ENCODE peak calls at places on chromosomes 11 and 22, in ten cellular contexts. One of them, this sample, is unnamed.

GRCh38 chr22:40898850-40899357 is 37.0 kb upstream of the DNAJB7 start:
- DNase-seq in SJSA1: peak
- DNase-seq in Caki2: peak
- DNase-seq in AG04450: peak
- DNase-seq in putamen: peak
- DNase-seq in cardiac muscle cell: peak
- DNase-seq in stimulated activated CD4-positive, alpha-beta T cell treated with anti-CD3 and anti-CD28 coated beads, Interleukin-12 subunit alpha, Interleukin-12 subunit beta, amount 100 ng/mL, for 48 hours: no peak
- DNase-seq in fibroblast of lung: peak
- DNase-seq in AG10803: peak
- DNase-seq in WERI-Rb-1: no peak
- DNase-seq in this sample: peak

GRCh38 chr11:69817265-69818236 is 1.7 kb downstream of the FGF3 start:
- DNase-seq in AG10803: no peak
- DNase-seq in Caki2: no peak
- DNase-seq in fibroblast of lung: no peak
- DNase-seq in WERI-Rb-1: peak
- DNase-seq in cardiac muscle cell: peak
- DNase-seq in stimulated activated CD4-positive, alpha-beta T cell treated with anti-CD3 and anti-CD28 coated beads, Interleukin-12 subunit alpha, Interleukin-12 subunit beta, amount 100 ng/mL, for 48 hours: no peak
- DNase-seq in SJSA1: peak
- DNase-seq in AG04450: no peak
- DNase-seq in putamen: no peak
- DNase-seq in this sample: no peak

GRCh38 chr11:93481696-93482095 is 61.5 kb downstream of the SMCO4 start:
- DNase-seq in WERI-Rb-1: no peak
- DNase-seq in Caki2: no peak
- DNase-seq in AG10803: no peak
- DNase-seq in stimulated activated CD4-positive, alpha-beta T cell treated with anti-CD3 and anti-CD28 coated beads, Interleukin-12 subunit alpha, Interleukin-12 subunit beta, amount 100 ng/mL, for 48 hours: no peak
- DNase-seq in fibroblast of lung: no peak
- DNase-seq in cardiac muscle cell: no peak
- DNase-seq in putamen: no peak
- DNase-seq in AG04450: no peak
- DNase-seq in SJSA1: no peak
- DNase-seq in this sample: no peak

GRCh38 chr11:34988294-34989255 is 72.2 kb downstream of the PDHX start:
- DNase-seq in cardiac muscle cell: no peak
- DNase-seq in Caki2: no peak
- DNase-seq in WERI-Rb-1: no peak
- DNase-seq in stimulated activated CD4-positive, alpha-beta T cell treated with anti-CD3 and anti-CD28 coated beads, Interleukin-12 subunit alpha, Interleukin-12 subunit beta, amount 100 ng/mL, for 48 hours: no peak
- DNase-seq in SJSA1: peak
- DNase-seq in putamen: peak
- DNase-seq in fibroblast of lung: peak
- DNase-seq in AG04450: no peak
- DNase-seq in AG10803: peak
- DNase-seq in this sample: no peak

GRCh38 chr11:17734418-17734911 is at the start of gene KCNC1:
- DNase-seq in putamen: peak
- DNase-seq in Caki2: peak
- DNase-seq in fibroblast of lung: peak
- DNase-seq in AG04450: no peak
- DNase-seq in stimulated activated CD4-positive, alpha-beta T cell treated with anti-CD3 and anti-CD28 coated beads, Interleukin-12 subunit alpha, Interleukin-12 subunit beta, amount 100 ng/mL, for 48 hours: no peak
- DNase-seq in SJSA1: no peak
- DNase-seq in WERI-Rb-1: peak
- DNase-seq in AG10803: peak
- DNase-seq in cardiac muscle cell: peak
- DNase-seq in this sample: no peak

GRCh38 chr11:36475192-36475591 is 34.9 kb downstream of the TRAF6 start:
- DNase-seq in SJSA1: peak
- DNase-seq in AG10803: peak
- DNase-seq in AG04450: no peak
- DNase-seq in fibroblast of lung: peak
- DNase-seq in putamen: no peak
- DNase-seq in stimulated activated CD4-positive, alpha-beta T cell treated with anti-CD3 and anti-CD28 coated beads, Interleukin-12 subunit alpha, Interleukin-12 subunit beta, amount 100 ng/mL, for 48 hours: no peak
- DNase-seq in Caki2: no peak
- DNase-seq in WERI-Rb-1: no peak
- DNase-seq in cardiac muscle cell: no peak
- DNase-seq in this sample: no peak

GRCh38 chr11:82631722-82632630 is 101.7 kb downstream of the FAM181B start:
- DNase-seq in cardiac muscle cell: no peak
- DNase-seq in SJSA1: no peak
- DNase-seq in AG10803: no peak
- DNase-seq in fibroblast of lung: peak
- DNase-seq in WERI-Rb-1: no peak
- DNase-seq in AG04450: no peak
- DNase-seq in putamen: no peak
- DNase-seq in Caki2: peak
- DNase-seq in stimulated activated CD4-positive, alpha-beta T cell treated with anti-CD3 and anti-CD28 coated beads, Interleukin-12 subunit alpha, Interleukin-12 subunit beta, amount 100 ng/mL, for 48 hours: no peak
- DNase-seq in this sample: no peak

GRCh38 chr11:74288911-74289310 is 22.5 kb downstream of the P4HA3 start:
- DNase-seq in AG10803: no peak
- DNase-seq in WERI-Rb-1: no peak
- DNase-seq in stimulated activated CD4-positive, alpha-beta T cell treated with anti-CD3 and anti-CD28 coated beads, Interleukin-12 subunit alpha, Interleukin-12 subunit beta, amount 100 ng/mL, for 48 hours: no peak
- DNase-seq in fibroblast of lung: peak
- DNase-seq in cardiac muscle cell: no peak
- DNase-seq in putamen: no peak
- DNase-seq in Caki2: no peak
- DNase-seq in AG04450: no peak
- DNase-seq in SJSA1: no peak
- DNase-seq in this sample: no peak

GRCh38 chr11:85685131-85685819 is 720 bp downstream of the CCDC89 start:
- DNase-seq in fibroblast of lung: no peak
- DNase-seq in AG10803: peak
- DNase-seq in SJSA1: no peak
- DNase-seq in stimulated activated CD4-positive, alpha-beta T cell treated with anti-CD3 and anti-CD28 coated beads, Interleukin-12 subunit alpha, Interleukin-12 subunit beta, amount 100 ng/mL, for 48 hours: no peak
- DNase-seq in putamen: no peak
- DNase-seq in Caki2: no peak
- DNase-seq in WERI-Rb-1: no peak
- DNase-seq in AG04450: peak
- DNase-seq in cardiac muscle cell: peak
- DNase-seq in this sample: no peak

GRCh38 chr11:25484225-25484624 is 847.7 kb upstream of the ANO3 start:
- DNase-seq in SJSA1: no peak
- DNase-seq in cardiac muscle cell: no peak
- DNase-seq in fibroblast of lung: no peak
- DNase-seq in stimulated activated CD4-positive, alpha-beta T cell treated with anti-CD3 and anti-CD28 coated beads, Interleukin-12 subunit alpha, Interleukin-12 subunit beta, amount 100 ng/mL, for 48 hours: no peak
- DNase-seq in WERI-Rb-1: no peak
- DNase-seq in Caki2: no peak
- DNase-seq in AG04450: no peak
- DNase-seq in AG10803: no peak
- DNase-seq in putamen: no peak
- DNase-seq in this sample: no peak

This sample was measured in central memory CD4-positive, alpha-beta T cell.